ENCODE peak calls at places on chromosomes 6 and 20, in nine cellular contexts. N is stimulated activated CD8-positive, alpha-beta memory T cell treated with anti-CD3 and anti-CD28 coated beads, Interleukin-15, amount 100 ng/mL, for 1 hour; U is SJSA1; C is HFFc6; I is mammary epithelial cell; P is HT1080; W is NCI-H2171 treated with DMSO at 0.1 percent for 48 hours; T is mesenchymal stem cell; L is WTC11. S is an unnamed sample.

GRCh38 chr6:80183019-80183418 is 76.5 kb downstream of the BCKDHB start:
- DNase-seq in N (no peak), U (no peak), C (no peak), I (no peak), P (no peak), W (no peak), T (no peak), L (no peak), S (no peak)

GRCh38 chr20:2946988-2947961 is 74.0 kb downstream of the PTPRA start:
- DNase-seq in N (no peak), U (no peak), C (no peak), I (peak; percentile 69), P (no peak), W (no peak), T (peak; percentile 88), L (no peak), S (no peak)

GRCh38 chr6:90222724-90223198 is 73.9 kb downstream of the BACH2 start:
- DNase-seq in N (no peak), U (no peak), C (no peak), I (peak; percentile 87), P (peak; percentile 90), W (no peak), T (peak; percentile 13), L (no peak), S (no peak)

GRCh38 chr6:96626749-96627353 is 63.9 kb downstream of the FHL5 start:
- DNase-seq in N (no peak), U (peak; percentile 9), C (peak; percentile 19), I (peak; percentile 1), P (peak; percentile 3), W (peak; percentile 93), T (peak; percentile 61), L (no peak), S (no peak)

GRCh38 chr6:7106215-7106751 is 1.5 kb upstream of the RREB1 start:
- DNase-seq in N (no peak), U (no peak), C (no peak), I (no peak), P (no peak), W (no peak), T (peak; percentile 89), L (no peak), S (no peak)

GRCh38 chr6:160398674-160399271 is 50.6 kb downstream of the SLC22A3 start:
- DNase-seq in N (no peak), U (no peak), C (no peak), I (peak; percentile 15), P (no peak), W (no peak), T (no peak), L (no peak), S (no peak)

GRCh38 chr20:62587757-62588402 is 54.4 kb upstream of the SLCO4A1 start:
- DNase-seq in N (no peak), U (no peak), C (peak; percentile 52), I (no peak), P (peak; percentile 55), W (no peak), T (no peak), L (peak; percentile 61), S (no peak)

GRCh38 chr6:15399651-15400470 is 154.0 kb downstream of the JARID2 start:
- DNase-seq in N (no peak), U (peak; percentile 44), C (peak; percentile 37), I (no peak), P (no peak), W (peak; percentile 72), T (peak; percentile 84), L (no peak), S (no peak)

GRCh38 chr6:35080821-35081425 is 60.2 kb downstream of the TCP11 start:
- DNase-seq in N (no peak), U (no peak), C (no peak), I (peak; percentile 85), P (no peak), W (no peak), T (no peak), L (no peak), S (no peak)